ENCODE peak calls at places on chromosomes 6 and 20, in ten cellular contexts. H is stomach; Z is HL-60; J is thoracic aorta; T is GM20000; I is K562; N is CD8-positive, alpha-beta T cell; W is CD4-positive, alpha-beta T cell; C is A549; Y is mesothelial cell of epicardium. K is an unnamed sample.

GRCh38 chr6:119076173-119076965 is 2.1 kb downstream of the FAM184A start:
- DNase-seq in H (no peak), Z (no peak), J (no peak), T (no peak), I (no peak), N (no peak), W (no peak), C (no peak), Y (no peak), K (no peak)

GRCh38 chr20:25062841-25063240 is 4.9 kb upstream of the ACSS1 start:
- DNase-seq in H (no peak), Z (no peak), J (no peak), T (no peak), I (no peak), N (no peak), W (no peak), C (no peak), Y (no peak), K (no peak)

GRCh38 chr6:166307981-166308768 is at the start of gene PRR18:
- DNase-seq in H (no peak), Z (no peak), J (no peak), T (peak), I (no peak), N (no peak), W (no peak), C (no peak), Y (no peak), K (peak)

GRCh38 chr20:43824699-43825402 is 89.8 kb upstream of the TOX2 start:
- DNase-seq in H (no peak), Z (no peak), J (no peak), T (no peak), I (no peak), N (no peak), W (no peak), C (no peak), Y (no peak), K (no peak)

GRCh38 chr6:30691208-30691872 is 556 bp upstream of the NRM start:
- DNase-seq in H (no peak), Z (no peak), J (no peak), T (no peak), I (no peak), N (no peak), W (no peak), C (no peak), Y (no peak), K (no peak)

GRCh38 chr20:584375-585301 is 25.5 kb downstream of the TCF15 start:
- DNase-seq in H (no peak), Z (peak), J (no peak), T (no peak), I (no peak), N (no peak), W (no peak), C (no peak), Y (no peak), K (no peak)

GRCh38 chr20:44073675-44074071 is 113.3 kb downstream of the JPH2 start:
- DNase-seq in H (no peak), Z (no peak), J (no peak), T (no peak), I (no peak), N (no peak), W (no peak), C (no peak), Y (no peak), K (peak)

GRCh38 chr6:34955447-34955846 is 66.4 kb downstream of the ANKS1A start:
- DNase-seq in H (no peak), Z (no peak), J (no peak), T (no peak), I (no peak), N (no peak), W (no peak), C (no peak), Y (no peak), K (no peak)

GRCh38 chr20:20368414-20369352 is 779 bp downstream of the INSM1 start:
- DNase-seq in H (no peak), Z (no peak), J (no peak), T (peak), I (no peak), N (no peak), W (no peak), C (no peak), Y (no peak), K (peak)

GRCh38 chr20:2847802-2848201 is 7.3 kb downstream of the VPS16 start:
- DNase-seq in H (no peak), Z (no peak), J (no peak), T (no peak), I (no peak), N (no peak), W (no peak), C (no peak), Y (no peak), K (no peak)

GRCh38 chr6:116557863-116558262 is 4.3 kb downstream of the CALHM4 start:
- DNase-seq in H (no peak), Z (no peak), J (no peak), T (no peak), I (no peak), N (no peak), W (no peak), C (peak), Y (no peak), K (no peak)

GRCh38 chr6:143323729-143324465 is 126.6 kb downstream of the ADAT2 start:
- DNase-seq in H (no peak), Z (no peak), J (no peak), T (no peak), I (no peak), N (no peak), W (no peak), C (no peak), Y (no peak), K (no peak)

GRCh38 chr6:163525926-163526325 is 111.4 kb downstream of the QKI start:
- DNase-seq in H (no peak), Z (no peak), J (no peak), T (no peak), I (no peak), N (no peak), W (no peak), C (no peak), Y (no peak), K (no peak)

GRCh38 chr6:130720076-130720475 is 107.1 kb upstream of the SMLR1 start:
- DNase-seq in H (no peak), Z (no peak), J (no peak), T (no peak), I (no peak), N (no peak), W (no peak), C (no peak), Y (no peak), K (no peak)

GRCh38 chr6:41371461-41371991 is 36.1 kb downstream of the NCR2 start:
- DNase-seq in H (peak), Z (no peak), J (no peak), T (no peak), I (no peak), N (no peak), W (no peak), C (no peak), Y (no peak), K (peak)

GRCh38 chr6:161169690-161170089 is 104.2 kb downstream of the AGPAT4 start:
- DNase-seq in H (peak), Z (no peak), J (no peak), T (no peak), I (peak), N (no peak), W (no peak), C (no peak), Y (no peak), K (no peak)

GRCh38 chr20:25250508-25250907 is 2.6 kb downstream of the PYGB start:
- DNase-seq in H (no peak), Z (no peak), J (no peak), T (no peak), I (no peak), N (no peak), W (no peak), C (no peak), Y (no peak), K (no peak)

GRCh38 chr20:7980332-7981046 is 39.1 kb downstream of the TMX4 start:
- DNase-seq in H (no peak), Z (peak), J (no peak), T (peak), I (peak), N (no peak), W (no peak), C (peak), Y (no peak), K (no peak)

GRCh38 chr6:145092554-145092953 is 642.8 kb downstream of the EPM2A start:
- DNase-seq in H (no peak), Z (no peak), J (no peak), T (no peak), I (no peak), N (no peak), W (no peak), C (no peak), Y (no peak), K (no peak)

GRCh38 chr6:166444446-166444845 is 61.7 kb upstream of the MPC1 start:
- DNase-seq in H (peak), Z (no peak), J (no peak), T (no peak), I (no peak), N (no peak), W (no peak), C (no peak), Y (no peak), K (no peak)

GRCh38 chr6:72130327-72130726 is 244.0 kb downstream of the RIMS1 start:
- DNase-seq in H (no peak), Z (no peak), J (no peak), T (no peak), I (no peak), N (no peak), W (no peak), C (no peak), Y (no peak), K (no peak)

GRCh38 chr6:148118303-148118702 is 224.3 kb upstream of the SASH1 start:
- DNase-seq in H (no peak), Z (no peak), J (no peak), T (no peak), I (no peak), N (no peak), W (no peak), C (no peak), Y (no peak), K (no peak)

GRCh38 chr20:38633577-38634093 is 32.0 kb downstream of the ARHGAP40 start:
- DNase-seq in H (peak), Z (peak), J (no peak), T (peak), I (peak), N (peak), W (peak), C (peak), Y (no peak), K (peak)

GRCh38 chr6:12160350-12160749 is 129.8 kb upstream of the EDN1 start:
- DNase-seq in H (no peak), Z (no peak), J (no peak), T (no peak), I (no peak), N (no peak), W (no peak), C (no peak), Y (no peak), K (no peak)

GRCh38 chr6:165487347-165487746 is 175.7 kb downstream of the PDE10A start:
- DNase-seq in H (no peak), Z (no peak), J (no peak), T (no peak), I (no peak), N (no peak), W (no peak), C (no peak), Y (no peak), K (no peak)

GRCh38 chr6:105757512-105758200 is 328.5 kb upstream of the PRDM1 start:
- DNase-seq in H (no peak), Z (no peak), J (no peak), T (peak), I (no peak), N (no peak), W (no peak), C (no peak), Y (no peak), K (no peak)

GRCh38 chr6:4581468-4582420 is 194.5 kb upstream of the CDYL start:
- DNase-seq in H (no peak), Z (no peak), J (no peak), T (no peak), I (no peak), N (no peak), W (no peak), C (no peak), Y (no peak), K (no peak)

GRCh38 chr20:61980647-61981583 is 84.8 kb downstream of the TAF4 start:
- DNase-seq in H (peak), Z (peak), J (no peak), T (no peak), I (peak), N (no peak), W (no peak), C (peak), Y (no peak), K (peak)

GRCh38 chr6:6105472-6106036 is 98.8 kb upstream of the NRN1 start:
- DNase-seq in H (no peak), Z (no peak), J (no peak), T (no peak), I (no peak), N (no peak), W (no peak), C (no peak), Y (no peak), K (no peak)

GRCh38 chr20:55515831-55516230 is 489.5 kb downstream of the CBLN4 start:
- DNase-seq in H (no peak), Z (no peak), J (no peak), T (no peak), I (no peak), N (no peak), W (no peak), C (no peak), Y (no peak), K (no peak)

GRCh38 chr20:13220857-13221297 is at the start of gene ISM1:
- DNase-seq in H (no peak), Z (no peak), J (no peak), T (peak), I (no peak), N (peak), W (peak), C (peak), Y (peak), K (no peak)

GRCh38 chr6:166275714-166276166 is 32.5 kb downstream of the PRR18 start:
- DNase-seq in H (peak), Z (no peak), J (no peak), T (peak), I (peak), N (peak), W (peak), C (peak), Y (peak), K (peak)

GRCh38 chr20:52936368-52936986 is 35.7 kb upstream of the TSHZ2 start:
- DNase-seq in H (no peak), Z (no peak), J (no peak), T (no peak), I (no peak), N (no peak), W (no peak), C (no peak), Y (no peak), K (no peak)

GRCh38 chr20:31853481-31853880 is 8.1 kb upstream of the FOXS1 start:
- DNase-seq in H (no peak), Z (no peak), J (no peak), T (no peak), I (no peak), N (no peak), W (no peak), C (no peak), Y (no peak), K (no peak)

GRCh38 chr6:63307581-63308246 is 12.1 kb downstream of the LGSN start:
- DNase-seq in H (no peak), Z (peak), J (no peak), T (peak), I (no peak), N (no peak), W (no peak), C (peak), Y (no peak), K (no peak)
- TF ChIP-seq CTCF in H (peak), Z (peak), J (no peak), T (peak), I (peak), N (no peak), W (no peak), C (peak), Y (no peak), K (no peak)

GRCh38 chr6:24493945-24494725 is 634 bp upstream of the ALDH5A1 start:
- DNase-seq in H (no peak), Z (no peak), J (no peak), T (no peak), I (no peak), N (no peak), W (no peak), C (no peak), Y (no peak), K (no peak)

GRCh38 chr6:24497254-24497989 is 2.7 kb downstream of the ALDH5A1 start:
- DNase-seq in H (no peak), Z (no peak), J (no peak), T (peak), I (no peak), N (no peak), W (no peak), C (no peak), Y (no peak), K (no peak)

GRCh38 chr6:24492475-24492874 is 2.3 kb upstream of the ALDH5A1 start:
- DNase-seq in H (no peak), Z (no peak), J (no peak), T (peak), I (peak), N (no peak), W (no peak), C (no peak), Y (no peak), K (no peak)

GRCh38 chr6:24495516-24495847 is 713 bp downstream of the ALDH5A1 start:
- DNase-seq in H (peak), Z (peak), J (peak), T (peak), I (peak), N (peak), W (peak), C (peak), Y (no peak), K (no peak)

DNA sequence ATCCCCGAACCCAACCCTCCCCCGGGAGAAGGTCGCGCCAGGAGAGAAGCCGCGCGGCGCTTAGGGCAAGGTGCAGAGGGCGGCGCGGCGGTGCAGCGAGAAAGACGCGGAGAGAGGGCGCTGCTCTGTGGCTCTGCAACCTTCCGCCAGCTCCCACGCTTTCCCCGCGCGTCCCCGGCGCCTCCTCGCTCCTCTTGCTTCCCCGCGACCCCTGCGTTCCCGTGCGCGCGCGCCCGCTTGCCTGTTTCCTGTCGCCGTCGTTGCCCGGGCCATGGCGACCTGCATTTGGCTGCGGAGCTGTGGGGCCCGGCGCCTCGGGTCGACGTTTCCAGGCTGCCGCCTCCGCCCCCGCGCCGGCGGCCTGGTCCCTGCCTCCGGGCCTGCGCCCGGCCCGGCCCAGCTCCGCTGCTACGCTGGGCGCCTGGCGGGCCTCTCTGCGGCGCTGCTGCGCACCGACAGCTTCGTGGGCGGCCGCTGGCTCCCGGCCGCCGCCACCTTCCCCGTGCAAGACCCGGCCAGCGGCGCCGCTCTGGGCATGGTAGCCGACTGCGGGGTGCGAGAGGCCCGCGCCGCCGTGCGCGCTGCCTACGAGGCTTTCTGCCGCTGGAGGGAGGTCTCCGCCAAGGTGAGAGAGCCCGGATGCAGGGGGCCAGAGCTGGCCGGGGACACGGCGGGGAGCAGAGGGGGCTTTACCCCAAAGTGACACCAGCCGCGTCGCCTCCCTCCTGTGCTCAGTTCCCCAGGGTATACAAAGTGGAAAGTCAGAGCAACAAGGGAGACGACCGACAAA is at the start of gene ALDH5A1:
- DNase-seq in H (peak), Z (peak), J (peak), T (peak), I (peak), N (peak), W (peak), C (peak), Y (peak), K (peak)
- TF ChIP-seq CTCF in H (peak), Z (no peak), J (no peak), T (peak), I (peak), N (no peak), W (no peak), C (peak), Y (no peak), K (peak)

DNA sequence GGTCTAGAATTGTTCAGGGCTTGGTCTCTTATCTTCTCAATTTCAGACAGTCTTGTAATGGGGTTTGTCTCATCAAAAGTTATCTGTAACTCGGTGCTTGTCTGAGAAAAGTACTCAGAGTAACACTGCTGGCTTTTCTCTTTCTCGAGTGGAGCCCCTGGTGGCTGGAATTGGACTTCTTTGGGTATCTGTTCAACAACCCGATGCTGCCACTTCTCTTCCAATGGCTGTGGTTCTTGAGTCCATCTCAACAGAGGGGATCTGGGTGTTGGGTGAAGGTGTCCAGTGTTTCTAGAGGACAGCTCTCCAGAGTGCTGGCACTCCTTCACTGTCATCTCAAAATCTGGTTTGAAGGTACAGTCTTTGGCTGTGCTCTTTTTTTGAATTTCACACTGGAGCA is 24.6 kb downstream of the DST start:
- DNase-seq in H (no peak), Z (no peak), J (no peak), T (no peak), I (peak), N (no peak), W (no peak), C (no peak), Y (no peak), K (no peak)
- TF ChIP-seq CTCF in H (no peak), Z (no peak), J (no peak), T (no peak), I (peak), N (no peak), W (no peak), C (no peak), Y (no peak), K (no peak)

GRCh38 chr6:27477318-27478013 is 4.6 kb upstream of the ZNF184 start:
- DNase-seq in H (no peak), Z (no peak), J (no peak), T (no peak), I (no peak), N (no peak), W (no peak), C (no peak), Y (no peak), K (no peak)

GRCh38 chr6:27478141-27478705 is 5.3 kb upstream of the ZNF184 start:
- DNase-seq in H (no peak), Z (no peak), J (no peak), T (no peak), I (no peak), N (no peak), W (no peak), C (no peak), Y (no peak), K (no peak)

GRCh38 chr6:27476090-27476489 is 3.2 kb upstream of the ZNF184 start:
- DNase-seq in H (no peak), Z (no peak), J (no peak), T (no peak), I (no peak), N (no peak), W (no peak), C (no peak), Y (no peak), K (no peak)

GRCh38 chr6:27478706-27479318 is 5.9 kb upstream of the ZNF184 start:
- DNase-seq in H (peak), Z (peak), J (peak), T (peak), I (peak), N (peak), W (peak), C (peak), Y (peak), K (peak)

DNA sequence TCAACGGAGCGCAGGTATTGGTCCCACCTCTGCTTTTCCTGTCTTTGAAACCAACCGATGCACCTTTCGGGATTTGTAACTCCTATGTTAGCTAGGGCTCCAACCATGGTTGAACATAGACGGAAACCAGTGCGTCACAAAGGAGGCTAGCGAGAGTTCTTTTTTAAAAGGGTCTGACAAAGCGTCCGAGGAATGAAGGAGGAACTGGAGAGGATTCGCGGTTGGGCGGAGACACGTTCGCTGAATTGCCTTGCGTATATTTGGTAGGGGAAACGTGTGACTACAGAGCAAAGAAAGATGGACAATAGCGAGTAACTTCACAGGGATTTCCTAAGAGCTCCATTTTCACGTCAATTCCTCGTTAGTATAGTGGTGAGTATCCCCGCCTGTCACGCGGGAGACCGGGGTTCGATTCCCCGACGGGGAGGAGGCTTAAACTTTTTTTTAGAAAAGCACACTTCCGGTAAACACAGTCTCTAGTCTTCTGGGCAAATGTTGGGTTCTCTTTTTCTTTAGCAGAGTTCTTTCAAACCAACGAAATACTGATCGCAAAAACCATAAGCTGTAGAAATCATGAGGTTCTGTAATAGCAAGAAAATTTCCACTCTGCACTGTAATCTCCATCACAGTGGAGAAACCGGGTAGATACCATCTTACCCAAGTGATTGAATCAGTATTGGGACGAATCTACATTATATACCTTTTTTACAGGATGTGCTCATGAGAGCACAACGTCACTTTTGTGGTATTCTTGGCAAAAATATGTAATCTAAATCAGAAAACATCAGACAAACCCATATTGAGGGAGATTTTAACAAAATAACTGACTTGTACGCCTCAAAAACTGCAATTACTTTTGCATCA is 6.6 kb upstream of the ZNF184 start:
- DNase-seq in H (peak), Z (peak), J (peak), T (peak), I (peak), N (peak), W (peak), C (peak), Y (peak), K (peak)
- TF ChIP-seq CTCF in H (no peak), Z (no peak), J (no peak), T (no peak), I (peak), N (no peak), W (no peak), C (no peak), Y (no peak), K (no peak)